ENCODE peak calls at places on chromosomes 2 and 18, in four cellular contexts. X is HepG2, D is A549, I is IMR-90. M is an unnamed sample.

GRCh38 chr2:10629819-10630532 is 59.8 kb downstream of the NOL10 start:
- DNase-seq in X (peak), D (no peak), I (no peak), M (no peak)

GRCh38 chr18:2173464-2173863 is 397.8 kb downstream of the METTL4 start:
- DNase-seq in X (no peak), D (peak), I (peak), M (no peak)

GRCh38 chr2:68319397-68320117 is at the start of gene CNRIP1:
- DNase-seq in X (no peak), D (peak), I (peak), M (peak)

GRCh38 chr18:45726603-45727002 is 2.6 kb downstream of the SLC14A1 start:
- DNase-seq in X (no peak), D (no peak), I (peak), M (no peak)

GRCh38 chr18:79485788-79486355 is 90.1 kb downstream of the NFATC1 start:
- DNase-seq in X (no peak), D (no peak), I (peak), M (no peak)

GRCh38 chr18:55100817-55101457 is 141.7 kb upstream of the CCDC68 start:
- DNase-seq in X (no peak), D (peak), I (peak), M (no peak)

GRCh38 chr2:38146917-38147307 is 71.0 kb upstream of the CYP1B1 start:
- DNase-seq in X (peak), D (peak), I (peak), M (peak)

GRCh38 chr18:62825382-62825781 is 110.0 kb downstream of the PHLPP1 start:
- DNase-seq in X (no peak), D (no peak), I (no peak), M (no peak)

GRCh38 chr2:11038641-11039040 is 116.6 kb upstream of the SLC66A3 start:
- DNase-seq in X (no peak), D (no peak), I (no peak), M (no peak)

GRCh38 chr2:174599310-174599941 is 1.8 kb upstream of the WIPF1 start:
- DNase-seq in X (no peak), D (no peak), I (no peak), M (no peak)

GRCh38 chr2:174595904-174596397 is 1.7 kb downstream of the WIPF1 start:
- DNase-seq in X (no peak), D (no peak), I (no peak), M (no peak)

GRCh38 chr2:174596994-174597346 is 634 bp downstream of the WIPF1 start:
- DNase-seq in X (no peak), D (no peak), I (peak), M (no peak)

GRCh38 chr2:174595415-174595814 is 2.2 kb downstream of the WIPF1 start:
- DNase-seq in X (no peak), D (no peak), I (no peak), M (no peak)

GRCh38 chr2:174597347-174598047 is at the start of gene WIPF1:
- DNase-seq in X (no peak), D (no peak), I (peak), M (no peak)
- TF ChIP-seq MAZ in X (no peak), D (no peak), I (no peak), M (no peak)

GRCh38 chr18:25921677-25922421 is 168.6 kb downstream of the SS18 start:
- DNase-seq in X (peak), D (peak), I (peak), M (peak)
- TF ChIP-seq MAZ in X (no peak), D (no peak), I (no peak), M (no peak)

GRCh38 chr2:2825516-2826208 is 494.6 kb upstream of the MYT1L start:
- DNase-seq in X (no peak), D (no peak), I (no peak), M (no peak)
- TF ChIP-seq MAZ in X (no peak), D (no peak), I (no peak), M (no peak)

GRCh38 chr2:182553483-182553882 is 126.6 kb upstream of the PDE1A start:
- DNase-seq in X (no peak), D (no peak), I (no peak), M (no peak)
- TF ChIP-seq MAZ in X (no peak), D (no peak), I (no peak), M (no peak)